ENCODE peak calls at places on chromosomes 16 and 17, in four cellular contexts. C is RWPE1, L is GM23338, E is WTC11. J is an unnamed sample.

GRCh38 chr17:75181608-75182318 is 996 bp downstream of the SUMO2 start:
- DNase-seq in E (no peak), C (no peak), L (peak; percentile 39), J (no peak)

GRCh38 chr16:90047714-90048346 is 28.6 kb upstream of the DBNDD1 start:
- DNase-seq in E (peak; percentile 44), C (peak; percentile 41), L (peak; percentile 71), J (no peak)

GRCh38 chr16:20740007-20740883 is 1.4 kb downstream of the THUMPD1 start:
- DNase-seq in E (no peak), L (peak; percentile 15), C (peak; percentile 31), J (no peak)

GRCh38 chr17:6245301-6245810 is 175.2 kb downstream of the WSCD1 start:
- DNase-seq in E (no peak), C (no peak), L (no peak), J (no peak)

GRCh38 chr17:45302649-45303173 is 14.1 kb downstream of the MAP3K14 start:
- DNase-seq in E (no peak), C (no peak), L (peak; percentile 7), J (peak; percentile 35)

GRCh38 chr17:40554646-40555295 is 10.5 kb downstream of the CCR7 start:
- DNase-seq in C (no peak), E (peak; percentile 6), L (no peak), J (no peak)

GRCh38 chr16:59848314-59848713 is 1114.2 kb upstream of the GOT2 start:
- DNase-seq in L (no peak), C (no peak), E (no peak), J (no peak)

GRCh38 chr16:85173077-85173980 is 61.1 kb upstream of the CIBAR2 start:
- DNase-seq in E (no peak), C (peak; percentile 94), L (no peak), J (peak; percentile 94)

GRCh38 chr17:47744168-47745036 is 11.4 kb downstream of the TBX21 start:
- DNase-seq in C (no peak), E (no peak), L (no peak), J (no peak)

GRCh38 chr17:67784364-67785121 is 40.8 kb upstream of the BPTF start:
- DNase-seq in C (no peak), L (no peak), E (no peak), J (no peak)

GRCh38 chr17:281365-281999 is 71.1 kb downstream of the RPH3AL start:
- DNase-seq in C (no peak), E (no peak), L (no peak), J (no peak)

GRCh38 chr17:6387442-6387841 is 47.5 kb downstream of the AIPL1 start:
- DNase-seq in C (no peak), L (no peak), E (no peak), J (no peak)

GRCh38 chr16:74813109-74813641 is 38.6 kb upstream of the FA2H start:
- DNase-seq in L (peak; percentile 94), E (peak; percentile 96), C (peak; percentile 76), J (no peak)

GRCh38 chr17:66725956-66726355 is 109.0 kb upstream of the CACNG5 start:
- DNase-seq in L (no peak), C (no peak), E (no peak), J (no peak)

GRCh38 chr16:12162151-12162559 is 185.6 kb downstream of the SNX29 start:
- DNase-seq in C (no peak), E (no peak), L (no peak), J (no peak)

GRCh38 chr17:16932156-16932555 is 39.8 kb downstream of the TNFRSF13B start:
- DNase-seq in C (no peak), E (no peak), L (no peak), J (no peak)

DNA sequence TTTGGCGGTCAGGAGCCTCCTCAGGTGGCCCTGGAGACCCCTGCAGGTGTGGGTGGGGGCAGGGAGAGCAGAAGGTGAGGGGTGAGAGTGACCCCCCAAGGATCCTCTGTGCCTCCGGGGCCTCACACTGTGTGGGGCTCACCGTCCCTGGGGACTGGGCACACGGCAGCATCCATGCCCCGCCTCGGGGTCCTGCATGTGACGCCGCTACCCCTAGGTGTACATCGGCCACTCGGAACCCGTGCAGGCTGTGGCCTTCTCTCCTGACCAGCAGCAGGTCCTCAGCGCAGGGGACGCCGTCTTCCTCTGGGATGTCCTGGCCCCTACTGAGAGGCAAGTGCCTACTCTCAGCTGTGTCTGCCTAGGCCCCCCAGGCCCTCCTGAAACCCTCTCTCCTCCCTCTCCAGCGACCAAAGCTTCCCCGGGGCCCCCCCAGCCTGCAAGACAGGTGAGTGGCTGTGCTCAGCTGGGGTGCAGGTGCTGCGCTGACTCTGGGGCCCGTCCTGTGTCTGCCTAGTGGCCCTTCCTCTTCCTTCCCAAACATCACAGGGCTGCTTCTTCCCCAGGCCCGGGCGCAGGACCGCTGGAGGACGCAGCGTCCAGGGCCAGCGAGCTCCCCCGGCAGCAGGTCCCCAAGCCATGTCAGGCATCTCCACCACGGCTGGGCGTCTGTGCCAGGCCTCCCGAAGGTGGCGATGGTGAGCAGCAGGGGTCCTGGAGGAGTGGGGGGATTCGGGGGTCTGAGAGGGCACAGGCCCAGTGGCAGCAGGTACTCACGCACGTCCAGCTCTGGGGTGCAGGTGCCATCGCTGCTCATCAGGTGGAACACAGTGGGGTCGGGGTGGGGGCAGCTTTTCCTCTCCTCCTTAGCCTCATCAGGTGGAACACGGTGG is 9.0 kb upstream of the RHOT2 start:
- DNase-seq in E (no peak), L (no peak), C (no peak), J (no peak)
- TF ChIP-seq CTCF in E (no peak), L (peak; percentile 28), C (no peak), J (no peak)

GRCh38 chr17:69358688-69359596 is 32.0 kb upstream of the ABCA5 start:
- DNase-seq in C (no peak), L (peak; percentile 92), E (peak; percentile 55), J (no peak)

GRCh38 chr17:69363488-69364210 is 36.7 kb upstream of the ABCA5 start:
- DNase-seq in L (no peak), E (no peak), C (no peak), J (peak; percentile 57)

GRCh38 chr17:69356625-69357024 is 29.7 kb upstream of the ABCA5 start:
- DNase-seq in L (no peak), C (no peak), E (no peak), J (no peak)

GRCh38 chr17:69361156-69361555 is 34.2 kb upstream of the ABCA5 start:
- DNase-seq in E (no peak), C (no peak), L (no peak), J (no peak)

DNA sequence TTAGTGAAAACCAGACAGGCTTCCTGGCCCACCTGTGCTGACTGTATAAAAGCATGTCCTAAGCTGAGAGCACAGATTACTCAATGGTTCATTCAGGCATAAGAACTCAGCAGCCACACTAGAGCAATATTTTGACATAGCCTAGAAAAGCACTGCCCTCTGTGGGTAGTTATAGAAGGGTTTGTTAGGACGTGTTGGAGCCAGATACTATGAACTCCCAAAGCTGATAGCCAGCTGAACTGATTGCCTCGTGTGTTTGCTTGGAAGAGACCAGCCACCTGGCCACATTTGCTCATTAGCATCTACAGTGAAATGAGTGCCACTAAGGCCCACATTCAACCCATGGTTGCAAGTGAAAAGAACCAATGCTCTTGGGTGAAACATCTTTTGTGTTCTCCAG is 30.8 kb upstream of the ABCA5 start:
- DNase-seq in L (peak; percentile 26), C (no peak), E (no peak), J (peak; percentile 10)
- TF ChIP-seq CTCF in L (peak; percentile 36), C (no peak), E (no peak), J (peak; percentile 30)

GRCh38 chr16:53546988-53547391 is 44.0 kb upstream of the AKTIP start:
- DNase-seq in C (no peak), L (peak; percentile 68), E (peak; percentile 63), J (peak; percentile 18)
- TF ChIP-seq CTCF in C (no peak), L (peak; percentile 79), E (peak; percentile 50), J (peak; percentile 29)

DNA sequence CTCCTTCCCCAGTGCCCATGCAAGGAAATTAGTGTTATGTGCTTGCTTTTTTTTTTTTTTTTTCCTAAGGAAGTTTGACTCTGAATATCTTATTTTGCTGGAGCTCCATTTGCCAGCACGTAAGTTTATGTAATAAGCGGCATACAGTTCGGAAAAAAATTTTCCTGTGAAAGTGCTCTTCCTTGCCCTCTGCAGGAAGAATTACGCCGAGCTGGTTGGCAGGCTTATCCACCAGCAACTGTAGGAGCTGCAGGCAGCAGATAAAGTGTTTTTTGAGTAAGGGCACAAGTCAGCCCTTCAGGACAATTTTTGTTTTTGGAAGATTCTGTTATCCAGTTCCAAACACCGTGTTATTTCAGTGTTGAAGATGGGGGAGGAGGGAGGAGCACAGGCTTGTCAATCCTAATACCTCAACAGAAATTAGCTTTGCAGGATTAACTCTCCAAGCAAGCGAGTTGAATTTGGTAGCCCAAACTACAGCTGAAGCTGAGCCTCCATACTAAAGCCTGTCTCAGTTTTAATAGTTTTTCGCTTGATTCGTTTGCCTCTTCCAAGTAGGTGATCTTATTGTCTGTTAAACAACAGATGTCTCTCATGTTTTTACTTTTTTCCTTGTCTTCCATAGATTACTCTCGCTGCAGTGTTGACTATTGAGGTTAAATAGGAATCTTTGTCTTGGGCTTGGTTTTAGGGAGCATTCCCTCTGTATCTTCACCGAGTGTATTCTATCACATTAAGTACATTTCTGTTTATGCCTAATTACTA is 1.1 kb downstream of the SPECC1 start:
- DNase-seq in L (peak; percentile 66), E (peak; percentile 28), C (peak; percentile 32), J (peak; percentile 43)
- TF ChIP-seq CTCF in L (peak; percentile 31), E (no peak), C (peak; percentile 71), J (peak; percentile 56)

GRCh38 chr17:43975898-43976297 is 22.2 kb upstream of the PYY start:
- DNase-seq in E (no peak), C (no peak), L (no peak), J (no peak)

GRCh38 chr17:43978078-43978477 is 24.3 kb upstream of the PYY start:
- DNase-seq in C (no peak), E (no peak), L (no peak), J (no peak)

GRCh38 chr17:43976956-43977837 is 23.5 kb upstream of the PYY start:
- DNase-seq in L (no peak), C (no peak), E (no peak), J (no peak)

GRCh38 chr17:43979011-43979410 is 25.3 kb upstream of the PYY start:
- DNase-seq in L (no peak), C (no peak), E (no peak), J (no peak)

DNA sequence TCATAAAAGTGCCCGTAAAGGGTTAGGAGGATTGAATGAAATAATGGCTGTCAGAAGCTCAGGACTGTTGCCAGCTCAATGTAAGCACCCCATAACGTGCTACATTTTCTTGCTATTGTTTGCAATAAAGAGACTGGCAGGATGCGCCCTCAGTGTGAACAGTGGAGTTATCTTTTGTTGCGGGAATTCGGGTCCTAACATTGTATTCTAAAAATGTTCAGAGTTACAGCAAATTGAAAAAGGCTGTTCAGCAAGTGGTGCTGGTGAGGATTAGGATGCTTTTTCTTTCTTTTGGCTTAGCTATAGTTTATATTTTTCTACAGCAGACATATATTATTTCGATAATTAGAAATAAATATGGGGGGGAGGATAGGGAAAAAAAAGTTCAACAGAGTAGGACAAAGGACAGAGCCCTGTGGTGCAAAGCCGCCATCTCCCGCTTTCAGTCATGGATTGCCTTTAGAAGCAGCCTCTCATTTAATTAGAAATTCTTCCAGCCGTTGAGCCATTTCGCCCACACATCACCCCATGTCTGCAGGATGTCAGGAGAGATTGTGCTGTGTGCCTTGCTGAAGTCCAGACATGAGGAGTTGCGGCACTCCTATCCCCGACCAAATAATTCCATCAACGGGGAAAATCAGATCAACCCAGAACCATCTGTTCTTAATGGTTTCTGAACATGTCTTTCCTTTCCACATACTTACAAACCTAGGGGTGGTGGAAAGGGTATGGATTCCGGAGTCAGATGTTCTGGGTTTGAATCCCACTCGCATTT is 21.0 kb upstream of the PYY start:
- DNase-seq in C (no peak), E (no peak), L (no peak), J (no peak)
- TF ChIP-seq CTCF in C (no peak), E (no peak), L (no peak), J (no peak)

GRCh38 chr16:23877107-23878070 is 41.6 kb downstream of the PRKCB start:
- DNase-seq in E (no peak), L (no peak), C (no peak), J (no peak)
- TF ChIP-seq CTCF in E (no peak), L (peak; percentile 52), C (no peak), J (no peak)